ENCODE peak calls at places on chromosome 9, in nine cellular contexts. Q, B, J, G, A, H, K, T and S are unnamed samples.

GRCh38 chr9:121746411-121746810 is 95.0 kb downstream of the DAB2IP start:
- DNase-seq in Q (no peak), B (no peak), J (no peak), G (no peak), A (peak), H (no peak), K (no peak), T (no peak), S (no peak)

GRCh38 chr9:129290606-129291005 is 112.5 kb upstream of the IER5L start:
- DNase-seq in Q (no peak), B (peak), J (no peak), G (no peak), A (peak), H (peak), K (no peak), T (no peak), S (no peak)

GRCh38 chr9:29449294-29449693 is 1876.0 kb upstream of the C9orf72 start:
- DNase-seq in Q (no peak), B (no peak), J (no peak), G (no peak), A (no peak), H (no peak), K (no peak), T (no peak), S (no peak)

GRCh38 chr9:82152181-82152580 is 163.6 kb downstream of the SPATA31D1 start:
- DNase-seq in Q (no peak), B (no peak), J (no peak), G (peak), A (no peak), H (no peak), K (no peak), T (peak), S (peak)

GRCh38 chr9:112401175-112401815 is 21.4 kb downstream of the HSDL2 start:
- DNase-seq in Q (no peak), B (no peak), J (no peak), G (no peak), A (no peak), H (no peak), K (no peak), T (no peak), S (no peak)

GRCh38 chr9:84045481-84046097 is 65.0 kb downstream of the RMI1 start:
- DNase-seq in Q (no peak), B (no peak), J (no peak), G (no peak), A (no peak), H (no peak), K (no peak), T (no peak), S (no peak)

GRCh38 chr9:94918038-94918753 is 191.7 kb downstream of the AOPEP start:
- DNase-seq in Q (no peak), B (no peak), J (no peak), G (no peak), A (peak), H (no peak), K (no peak), T (no peak), S (no peak)

GRCh38 chr9:17907780-17908513 is 329.1 kb downstream of the SH3GL2 start:
- DNase-seq in Q (no peak), B (no peak), J (no peak), G (no peak), A (no peak), H (no peak), K (no peak), T (no peak), S (no peak)

GRCh38 chr9:126914458-126915280 is at the start of gene RALGPS1:
- DNase-seq in Q (peak), B (peak), J (peak), G (peak), A (peak), H (peak), K (peak), T (peak), S (peak)

GRCh38 chr9:18236336-18236735 is 237.6 kb upstream of the ADAMTSL1 start:
- DNase-seq in Q (no peak), B (no peak), J (no peak), G (no peak), A (no peak), H (no peak), K (no peak), T (no peak), S (no peak)

GRCh38 chr9:129595903-129596540 is 24.9 kb downstream of the C9orf50 start:
- DNase-seq in Q (no peak), B (no peak), J (no peak), G (no peak), A (no peak), H (no peak), K (no peak), T (no peak), S (no peak)

GRCh38 chr9:112097712-112098688 is 77.1 kb downstream of the SUSD1 start:
- DNase-seq in Q (peak), B (peak), J (peak), G (peak), A (peak), H (peak), K (peak), T (peak), S (peak)

GRCh38 chr9:112997236-112997941 is 14.6 kb downstream of the ZNF883 start:
- DNase-seq in Q (no peak), B (no peak), J (no peak), G (no peak), A (no peak), H (no peak), K (no peak), T (peak), S (no peak)

GRCh38 chr9:121636411-121636865 is 15.0 kb upstream of the DAB2IP start:
- DNase-seq in Q (no peak), B (no peak), J (no peak), G (peak), A (peak), H (no peak), K (no peak), T (peak), S (peak)

GRCh38 chr9:89814340-89815040 is 209.7 kb downstream of the GADD45G start:
- DNase-seq in Q (no peak), B (no peak), J (no peak), G (peak), A (no peak), H (peak), K (no peak), T (no peak), S (peak)

GRCh38 chr9:95266649-95267048 is 50.9 kb downstream of the FANCC start:
- DNase-seq in Q (no peak), B (no peak), J (no peak), G (no peak), A (no peak), H (no peak), K (no peak), T (no peak), S (no peak)

GRCh38 chr9:4750021-4750673 is 9.1 kb upstream of the AK3 start:
- DNase-seq in Q (no peak), B (no peak), J (no peak), G (peak), A (no peak), H (no peak), K (no peak), T (peak), S (peak)

GRCh38 chr9:70921126-70921525 is 200.3 kb downstream of the TRPM3 start:
- DNase-seq in Q (no peak), B (no peak), J (no peak), G (peak), A (no peak), H (no peak), K (no peak), T (peak), S (no peak)

GRCh38 chr9:76886318-76886717 is 19.6 kb downstream of the PRUNE2 start:
- DNase-seq in Q (no peak), B (no peak), J (no peak), G (no peak), A (no peak), H (no peak), K (no peak), T (no peak), S (no peak)

GRCh38 chr9:129486496-129487306 is 134.2 kb downstream of the C9orf50 start:
- DNase-seq in Q (peak), B (no peak), J (peak), G (peak), A (peak), H (no peak), K (no peak), T (no peak), S (peak)

GRCh38 chr9:101486693-101487442 is 46.8 kb upstream of the RNF20 start:
- DNase-seq in Q (peak), B (peak), J (peak), G (peak), A (peak), H (peak), K (no peak), T (peak), S (peak)

GRCh38 chr9:27460225-27461023 is 63.7 kb upstream of the IFNK start:
- DNase-seq in Q (no peak), B (no peak), J (no peak), G (no peak), A (no peak), H (no peak), K (no peak), T (no peak), S (peak)

GRCh38 chr9:114852050-114852594 is 46.3 kb upstream of the TNFSF15 start:
- DNase-seq in Q (no peak), B (peak), J (peak), G (peak), A (no peak), H (no peak), K (no peak), T (peak), S (peak)

GRCh38 chr9:128091144-128091543 is 23.1 kb downstream of the SLC25A25 start:
- DNase-seq in Q (no peak), B (peak), J (no peak), G (peak), A (peak), H (peak), K (no peak), T (peak), S (peak)

GRCh38 chr9:38073882-38074281 is 4.9 kb upstream of the SHB start:
- DNase-seq in Q (no peak), B (no peak), J (no peak), G (no peak), A (no peak), H (no peak), K (no peak), T (no peak), S (no peak)

DNA sequence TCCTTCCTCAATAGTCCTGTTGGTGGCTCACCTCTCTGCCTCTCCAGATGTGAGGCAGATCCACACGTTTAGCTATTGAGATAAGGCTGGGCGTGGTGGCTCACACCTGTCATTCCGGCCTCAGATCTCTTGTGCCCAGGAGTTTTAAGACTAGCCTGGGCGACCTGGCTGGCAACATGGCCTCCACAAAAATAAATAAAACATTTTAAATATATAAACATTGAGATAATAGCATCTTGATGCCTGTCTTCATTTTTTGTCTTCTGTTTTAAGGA is 1.4 kb upstream of the TMEM250 start:
- DNase-seq in Q (no peak), B (no peak), J (no peak), G (no peak), A (no peak), H (no peak), K (no peak), T (no peak), S (no peak)
- H3K4me3 ChIP-seq in Q (no peak), B (peak), J (no peak), G (no peak), A (no peak), H (no peak), K (no peak), T (peak), S (no peak)

DNA sequence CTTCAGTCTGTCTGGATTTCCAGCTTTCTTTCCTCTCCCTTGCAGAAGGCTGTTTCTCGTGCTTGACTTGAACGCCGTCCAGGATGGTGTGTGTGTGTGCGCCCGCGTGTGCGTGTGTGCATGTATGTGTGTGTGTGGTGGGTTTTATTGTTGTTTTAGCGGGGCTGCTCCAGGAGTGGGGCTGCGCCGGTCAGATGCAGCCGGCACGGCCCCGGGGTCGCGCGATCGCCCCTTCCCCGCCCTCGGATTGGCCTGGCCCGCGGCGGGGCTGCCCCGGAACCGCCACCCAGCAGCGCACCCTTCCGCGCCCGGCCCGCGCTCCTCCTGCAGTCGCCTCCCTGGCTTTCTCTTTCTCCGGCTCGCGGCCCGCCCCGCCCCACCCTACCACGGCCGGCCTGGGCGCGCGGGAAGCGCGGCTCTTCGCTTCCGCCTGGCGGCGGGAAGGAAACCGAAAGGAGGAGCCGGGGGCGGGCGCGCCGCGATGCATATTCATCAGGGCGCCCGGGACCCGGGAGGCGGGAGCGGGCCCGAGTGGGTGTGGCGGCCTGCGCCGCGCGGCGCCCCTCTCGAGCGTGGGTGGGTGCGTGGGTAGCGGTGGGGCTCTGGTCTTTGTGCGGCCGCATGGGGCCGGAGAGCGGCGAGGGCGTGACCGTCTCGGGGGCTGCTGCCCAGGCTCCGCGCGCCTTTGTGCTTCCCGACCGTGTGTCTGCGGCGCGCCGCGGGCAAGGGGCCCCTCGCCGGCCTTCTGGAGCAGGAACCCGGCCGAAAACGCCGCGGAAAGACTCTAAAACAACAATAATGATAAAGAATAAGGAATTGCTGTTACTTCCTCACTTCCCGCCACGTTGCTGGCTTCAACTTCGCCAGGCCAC is 8.5 kb upstream of the NFIB start:
- DNase-seq in Q (peak), B (peak), J (peak), G (peak), A (peak), H (peak), K (peak), T (peak), S (peak)
- TF ChIP-seq CTCF in Q (peak), B (peak), J (peak), G (peak), A (peak), H (no peak), K (no peak), T (peak), S (peak)

GRCh38 chr9:92948632-92949031 is 1.3 kb downstream of the FGD3 start:
- DNase-seq in Q (no peak), B (no peak), J (no peak), G (no peak), A (no peak), H (no peak), K (no peak), T (no peak), S (no peak)

GRCh38 chr9:92948032-92948534 is 760 bp downstream of the FGD3 start:
- DNase-seq in Q (no peak), B (no peak), J (no peak), G (no peak), A (no peak), H (no peak), K (no peak), T (no peak), S (no peak)

GRCh38 chr9:92950359-92950955 is 3.1 kb downstream of the FGD3 start:
- DNase-seq in Q (no peak), B (no peak), J (no peak), G (no peak), A (no peak), H (no peak), K (no peak), T (no peak), S (no peak)

GRCh38 chr9:92947268-92948031 is at the start of gene FGD3:
- DNase-seq in Q (peak), B (no peak), J (peak), G (no peak), A (no peak), H (no peak), K (peak), T (no peak), S (peak)

GRCh38 chr9:92949266-92949982 is 2.1 kb downstream of the FGD3 start:
- DNase-seq in Q (no peak), B (no peak), J (no peak), G (no peak), A (no peak), H (no peak), K (no peak), T (no peak), S (no peak)
- H3K4me3 ChIP-seq in Q (no peak), B (no peak), J (no peak), G (no peak), A (no peak), H (no peak), K (no peak), T (no peak), S (no peak)

GRCh38 chr9:106717686-106718085 is 145.3 kb upstream of the ZNF462 start:
- DNase-seq in Q (no peak), B (no peak), J (no peak), G (peak), A (no peak), H (no peak), K (no peak), T (peak), S (peak)
- TF ChIP-seq CTCF in Q (peak), B (no peak), J (no peak), G (peak), A (no peak), H (no peak), K (no peak), T (peak), S (peak)

GRCh38 chr9:99720455-99721050 is 101.1 kb upstream of the NR4A3 start:
- DNase-seq in Q (no peak), B (no peak), J (no peak), G (peak), A (no peak), H (no peak), K (no peak), T (peak), S (peak)
- H3K4me3 ChIP-seq in Q (no peak), B (peak), J (peak), G (no peak), A (no peak), H (peak), K (peak), T (peak), S (peak)

GRCh38 chr9:73916016-73916673 is 581.0 kb upstream of the RORB start:
- DNase-seq in Q (no peak), B (no peak), J (no peak), G (peak), A (no peak), H (no peak), K (no peak), T (no peak), S (peak)
- TF ChIP-seq CTCF in Q (no peak), B (no peak), J (no peak), G (peak), A (no peak), H (no peak), K (no peak), T (no peak), S (no peak)